ENCODE peak calls at places on chromosome 15, in eight cellular contexts. R, B, O, C, A, F, L and Z are unnamed samples. For H3K4me1, the result is how much of the 10 kb centered on the place peaks cover.

GRCh38 chr15:47768730-47769129 is 51.4 kb downstream of the SEMA6D start:
- DNase-seq in R (no peak), B (no peak), O (no peak), C (no peak), A (no peak), F (no peak), L (no peak), Z (no peak)

GRCh38 chr15:72685301-72685924 is 569 bp downstream of the HIGD2B start:
- DNase-seq in R (no peak), B (no peak), O (no peak), C (no peak), A (peak), F (no peak), L (no peak), Z (peak)

GRCh38 chr15:64774556-64775523 is 549 bp downstream of the RBPMS2 start:
- DNase-seq in R (peak), B (no peak), O (peak), C (peak), A (peak), F (no peak), L (peak), Z (peak)

GRCh38 chr15:28964098-28964497 is 78.3 kb downstream of the APBA2 start:
- DNase-seq in R (no peak), B (no peak), O (no peak), C (no peak), A (no peak), F (no peak), L (no peak), Z (no peak)

GRCh38 chr15:33618300-33618699 is 307.5 kb downstream of the RYR3 start:
- DNase-seq in R (no peak), B (no peak), O (no peak), C (no peak), A (no peak), F (no peak), L (no peak), Z (no peak)

GRCh38 chr15:55715355-55716076 is 27.4 kb downstream of the PRTG start:
- DNase-seq in R (no peak), B (no peak), O (no peak), C (peak), A (no peak), F (no peak), L (no peak), Z (no peak)

GRCh38 chr15:73368301-73369072 is at the start of gene HCN4:
- DNase-seq in R (no peak), B (no peak), O (no peak), C (peak), A (peak), F (no peak), L (no peak), Z (no peak)

GRCh38 chr15:66778716-66779115 is 76.7 kb downstream of the SMAD6 start:
- DNase-seq in R (no peak), B (no peak), O (no peak), C (no peak), A (no peak), F (no peak), L (no peak), Z (no peak)

GRCh38 chr15:52362497-52362896 is 66.9 kb upstream of the MYO5C start:
- DNase-seq in R (no peak), B (no peak), O (no peak), C (no peak), A (no peak), F (no peak), L (no peak), Z (no peak)

GRCh38 chr15:100222349-100222715 is 119.4 kb downstream of the ADAMTS17 start:
- DNase-seq in R (no peak), B (no peak), O (no peak), C (no peak), A (no peak), F (no peak), L (no peak), Z (no peak)

GRCh38 chr15:99019558-99020540 is 12.3 kb upstream of the PGPEP1L start:
- DNase-seq in R (no peak), B (no peak), O (peak), C (no peak), A (no peak), F (no peak), L (no peak), Z (no peak)

GRCh38 chr15:72198410-72199270 is 1.1 kb upstream of the GRAMD2A start:
- DNase-seq in R (no peak), B (no peak), O (no peak), C (peak), A (no peak), F (no peak), L (no peak), Z (no peak)

GRCh38 chr15:92653836-92654524 is 1.6 kb downstream of the FAM174B start:
- DNase-seq in R (no peak), B (no peak), O (peak), C (peak), A (peak), F (no peak), L (no peak), Z (no peak)

GRCh38 chr15:67240235-67241131 is 14.0 kb downstream of the AAGAB start:
- DNase-seq in R (no peak), B (no peak), O (peak), C (no peak), A (peak), F (no peak), L (no peak), Z (no peak)

GRCh38 chr15:44010114-44010513 is 183.3 kb downstream of the WDR76 start:
- DNase-seq in R (no peak), B (no peak), O (no peak), C (no peak), A (no peak), F (no peak), L (no peak), Z (no peak)

GRCh38 chr15:57662091-57662744 is 44.3 kb upstream of the POLR2M start:
- DNase-seq in R (no peak), B (no peak), O (no peak), C (no peak), A (no peak), F (no peak), L (no peak), Z (no peak)

GRCh38 chr15:67998599-67999122 is 55.5 kb upstream of the PIAS1 start:
- DNase-seq in R (no peak), B (no peak), O (peak), C (no peak), A (no peak), F (no peak), L (no peak), Z (peak)

GRCh38 chr15:38554354-38554753 is 10.3 kb downstream of the RASGRP1 start:
- DNase-seq in R (no peak), B (no peak), O (no peak), C (no peak), A (no peak), F (no peak), L (no peak), Z (no peak)

GRCh38 chr15:82298520-82298919 is 35.9 kb downstream of the SAXO2 start:
- DNase-seq in R (no peak), B (peak), O (no peak), C (no peak), A (no peak), F (no peak), L (no peak), Z (peak)

GRCh38 chr15:100919481-100920405 is 586 bp downstream of the LRRK1 start:
- DNase-seq in R (no peak), B (peak), O (peak), C (peak), A (peak), F (no peak), L (peak), Z (peak)

GRCh38 chr15:100106732-100107131 is 235.0 kb downstream of the ADAMTS17 start:
- DNase-seq in R (no peak), B (peak), O (no peak), C (no peak), A (no peak), F (no peak), L (peak), Z (no peak)

GRCh38 chr15:60508442-60508841 is 29.5 kb upstream of the ICE2 start:
- DNase-seq in R (no peak), B (no peak), O (no peak), C (no peak), A (no peak), F (no peak), L (no peak), Z (no peak)

GRCh38 chr15:45121706-45122417 is 7.7 kb downstream of the DUOXA2 start:
- DNase-seq in R (no peak), B (peak), O (peak), C (no peak), A (peak), F (no peak), L (no peak), Z (no peak)

GRCh38 chr15:75061272-75061671 is 37.9 kb downstream of the PPCDC start:
- DNase-seq in R (peak), B (no peak), O (no peak), C (peak), A (no peak), F (no peak), L (no peak), Z (no peak)

GRCh38 chr15:100972975-100973350 is 53.8 kb downstream of the LRRK1 start:
- DNase-seq in R (no peak), B (no peak), O (no peak), C (peak), A (no peak), F (no peak), L (no peak), Z (no peak)

GRCh38 chr15:89090791-89091666 is 2.8 kb downstream of the ABHD2 start:
- DNase-seq in R (peak), B (peak), O (peak), C (no peak), A (no peak), F (no peak), L (peak), Z (peak)

GRCh38 chr15:40217166-40217785 is 21.6 kb upstream of the PAK6 start:
- DNase-seq in R (peak), B (no peak), O (peak), C (peak), A (peak), F (no peak), L (no peak), Z (no peak)

GRCh38 chr15:59689626-59690236 is 611 bp upstream of the BNIP2 start:
- DNase-seq in R (peak), B (peak), O (peak), C (peak), A (peak), F (peak), L (peak), Z (peak)

GRCh38 chr15:63038926-63039673 is 3.4 kb upstream of the TPM1 start:
- DNase-seq in R (no peak), B (no peak), O (no peak), C (no peak), A (no peak), F (no peak), L (no peak), Z (no peak)

GRCh38 chr15:80433836-80434235 is 29.7 kb downstream of the ARNT2 start:
- DNase-seq in R (no peak), B (no peak), O (no peak), C (no peak), A (no peak), F (no peak), L (no peak), Z (no peak)

GRCh38 chr15:68700395-68701123 is 120.1 kb downstream of the ANP32A start:
- DNase-seq in R (peak), B (no peak), O (no peak), C (peak), A (peak), F (no peak), L (peak), Z (no peak)

GRCh38 chr15:45205192-45205591 is 17.4 kb upstream of the SHF start:
- DNase-seq in R (peak), B (no peak), O (peak), C (peak), A (peak), F (no peak), L (no peak), Z (no peak)

GRCh38 chr15:64379216-64379960 is 1.9 kb downstream of the PCLAF start:
- DNase-seq in R (no peak), B (no peak), O (no peak), C (no peak), A (no peak), F (no peak), L (no peak), Z (no peak)

GRCh38 chr15:71662306-71662705 is 148.0 kb upstream of the NR2E3 start:
- DNase-seq in R (no peak), B (no peak), O (no peak), C (no peak), A (no peak), F (no peak), L (no peak), Z (no peak)

GRCh38 chr15:67521770-67522568 is 1.0 kb downstream of the C15orf61 start:
- DNase-seq in R (peak), B (no peak), O (peak), C (no peak), A (peak), F (no peak), L (no peak), Z (no peak)

GRCh38 chr15:57626713-57627440 is 35.2 kb downstream of the MYZAP start:
- DNase-seq in R (peak), B (no peak), O (no peak), C (no peak), A (no peak), F (no peak), L (no peak), Z (no peak)

GRCh38 chr15:63979227-63979793 is 67.0 kb downstream of the DAPK2 start:
- DNase-seq in R (no peak), B (no peak), O (no peak), C (peak), A (no peak), F (no peak), L (no peak), Z (no peak)

GRCh38 chr15:88744548-88745020 is 58.7 kb upstream of the ACAN start:
- DNase-seq in R (no peak), B (no peak), O (no peak), C (no peak), A (no peak), F (no peak), L (no peak), Z (no peak)

GRCh38 chr15:74889390-74889881 is 406 bp upstream of the MPI start:
- DNase-seq in R (peak), B (peak), O (no peak), C (peak), A (no peak), F (no peak), L (peak), Z (peak)

DNA sequence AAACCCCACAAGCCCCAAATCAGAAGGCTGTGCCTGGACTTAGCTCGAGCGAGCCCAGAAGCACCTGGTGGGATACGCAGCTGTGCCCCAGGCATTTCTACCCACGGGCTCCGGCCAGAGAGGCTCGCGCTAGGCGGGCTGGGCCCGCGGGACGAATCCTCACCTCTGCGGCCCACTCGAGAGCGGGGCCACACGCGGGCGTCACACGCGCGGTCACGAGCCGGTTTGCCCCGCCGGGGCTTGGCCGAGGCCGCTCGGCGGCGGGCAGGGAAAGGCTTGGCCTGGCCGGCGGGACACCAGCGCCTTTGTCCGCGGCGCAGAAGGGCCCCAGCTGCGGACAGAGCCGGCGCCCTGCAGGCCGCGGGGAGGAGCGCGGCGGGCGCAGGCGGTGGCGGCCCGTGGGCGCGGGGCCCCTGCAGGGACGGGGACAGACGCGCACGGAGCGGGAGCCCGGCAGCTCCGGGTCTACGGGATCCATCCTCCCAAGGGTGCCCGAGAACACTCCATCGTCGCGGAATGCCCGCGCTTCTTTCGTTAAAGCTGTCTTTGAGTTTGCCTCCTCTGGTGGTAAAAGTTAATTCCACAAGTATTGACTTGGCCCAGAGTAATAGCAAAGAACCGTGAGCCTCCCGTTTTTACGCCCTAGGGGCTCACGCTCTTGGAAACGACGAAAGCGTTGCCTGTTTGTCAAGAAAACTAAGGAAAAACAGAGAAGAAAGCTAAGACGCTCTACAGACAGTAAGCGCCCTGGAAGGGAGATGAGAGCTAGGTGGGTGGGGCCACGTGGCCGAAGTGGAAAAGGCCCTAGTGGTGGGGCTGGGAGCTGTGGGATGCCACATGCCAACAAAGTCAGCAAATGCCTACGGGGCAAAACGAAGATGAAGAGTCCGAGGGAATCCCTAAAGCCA is 26.4 kb downstream of the TYRO3 start:
- DNase-seq in R (peak), B (peak), O (peak), C (peak), A (peak), F (no peak), L (peak), Z (peak)
- TF ChIP-seq CTCF in R (peak), B (no peak), O (peak), C (peak), A (peak), F (peak), L (peak), Z (no peak)

DNA sequence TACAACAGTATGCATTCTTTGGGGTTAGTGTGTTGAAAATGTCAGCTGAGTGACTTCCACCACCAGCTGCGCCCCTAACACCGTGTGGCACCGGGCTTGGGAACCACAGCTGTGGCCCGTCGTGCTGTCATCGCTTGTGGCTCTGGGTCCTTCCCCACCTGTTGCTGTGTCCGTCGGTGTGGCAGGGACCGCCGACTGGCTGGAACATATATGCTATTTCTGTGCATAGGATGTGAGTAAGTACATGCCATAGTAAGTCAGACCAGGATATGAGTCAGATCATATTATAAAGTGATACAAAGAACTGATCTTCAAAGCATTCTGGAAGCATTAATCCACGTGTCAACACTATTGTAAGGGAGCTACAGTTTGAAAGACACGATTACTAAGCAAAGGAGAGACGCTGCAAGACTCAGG is 31.9 kb downstream of the EHD4 start:
- DNase-seq in R (no peak), B (no peak), O (peak), C (peak), A (no peak), F (no peak), L (no peak), Z (no peak)
- H3K4me1 ChIP-seq in R (under half), B (under half), O (under half), C (under half), A (under half), F (half or more), L (under half), Z (under half)

DNA sequence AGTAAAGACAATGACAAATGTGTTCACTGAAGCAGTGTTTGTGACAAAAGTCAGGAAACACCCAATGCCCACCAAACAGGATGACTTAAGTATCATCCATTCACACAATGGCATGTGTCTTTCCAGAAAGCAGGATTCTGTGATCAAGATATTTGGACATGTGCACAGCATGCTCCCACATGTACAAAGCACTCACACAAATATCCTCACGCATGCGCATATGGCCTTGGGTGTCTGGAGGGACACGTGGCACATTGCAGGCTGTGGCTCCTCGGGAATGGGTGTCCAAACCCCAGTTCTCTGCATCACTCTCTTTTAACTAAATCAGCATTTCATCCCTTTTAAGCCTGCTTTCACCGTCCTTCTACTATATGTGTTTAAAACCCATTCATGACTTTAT is 130.5 kb downstream of the KLF13 start:
- DNase-seq in R (no peak), B (peak), O (peak), C (peak), A (no peak), F (no peak), L (no peak), Z (no peak)
- H3K4me3 ChIP-seq in R (no peak), B (no peak), O (no peak), C (no peak), A (no peak), F (no peak), L (no peak), Z (no peak)

GRCh38 chr15:85579011-85579701 is 198.8 kb downstream of the AKAP13 start:
- DNase-seq in R (peak), B (no peak), O (no peak), C (no peak), A (peak), F (no peak), L (no peak), Z (no peak)

GRCh38 chr15:85580914-85581313 is 200.5 kb downstream of the AKAP13 start:
- DNase-seq in R (no peak), B (peak), O (peak), C (no peak), A (no peak), F (no peak), L (no peak), Z (peak)

GRCh38 chr15:85581495-85581894 is 201.1 kb downstream of the AKAP13 start:
- DNase-seq in R (peak), B (peak), O (no peak), C (no peak), A (no peak), F (no peak), L (peak), Z (peak)

GRCh38 chr15:85582076-85582718 is 201.8 kb downstream of the AKAP13 start:
- DNase-seq in R (peak), B (peak), O (no peak), C (no peak), A (no peak), F (no peak), L (peak), Z (peak)

GRCh38 chr15:85579957-85580694 is 199.7 kb downstream of the AKAP13 start:
- DNase-seq in R (peak), B (peak), O (peak), C (no peak), A (peak), F (no peak), L (peak), Z (no peak)
- TF ChIP-seq CTCF in R (no peak), B (no peak), O (peak), C (no peak), A (peak), F (no peak), L (no peak), Z (no peak)

GRCh38 chr15:90190606-90191343 is 10.4 kb upstream of the SEMA4B start:
- DNase-seq in R (no peak), B (no peak), O (no peak), C (no peak), A (no peak), F (no peak), L (no peak), Z (peak)
- H3K4me1 ChIP-seq in R (under half), B (under half), O (half or more), C (under half), A (under half), F (half or more), L (under half), Z (half or more)